ENCODE peak calls at places on chromosomes 4 and X, in seven cellular contexts. J is RCC 7860, I is activated T-helper 1 cell treated with Interleukin-2 at 50 U/mL for 16 hours, M is choroid plexus epithelial cell, Z is M059J, S is cerebellar cortex, Y is NCI-H187 treated with DMSO at 0.1 percent for 48 hours. D is an unnamed sample.

GRCh38 chr4:16026155-16026761 is 57.6 kb downstream of the PROM1 start:
- DNase-seq in M (peak), J (no peak), Z (peak), S (peak), Y (no peak), I (no peak), D (no peak)

GRCh38 chrX:88397551-88397950 is 349.5 kb upstream of the CPXCR1 start:
- DNase-seq in Y (no peak), I (no peak), M (no peak), J (no peak), S (no peak), Z (no peak), D (no peak)

GRCh38 chrX:16712116-16712824 is at the start of gene CTPS2:
- DNase-seq in I (peak), S (peak), Y (no peak), Z (peak), M (peak), J (peak), D (peak)

GRCh38 chr4:109994415-109994827 is 81.7 kb downstream of the EGF start:
- DNase-seq in S (no peak), Y (no peak), M (no peak), J (no peak), I (no peak), Z (no peak), D (no peak)

GRCh38 chr4:15198070-15198727 is 195.9 kb downstream of the CPEB2 start:
- DNase-seq in Y (no peak), M (peak), J (no peak), Z (no peak), S (peak), I (no peak), D (no peak)

GRCh38 chrX:153939573-153939972 is 4.7 kb upstream of the NAA10 start:
- DNase-seq in Y (no peak), I (no peak), Z (no peak), J (no peak), M (no peak), S (no peak), D (no peak)

GRCh38 chr4:80125252-80126177 is 52.5 kb upstream of the ANTXR2 start:
- DNase-seq in Y (no peak), I (no peak), Z (peak), S (peak), M (peak), J (peak), D (peak)

GRCh38 chr4:82839624-82840023 is 41.0 kb upstream of the SCD5 start:
- DNase-seq in S (no peak), Z (peak), Y (no peak), J (no peak), M (peak), I (no peak), D (no peak)

GRCh38 chr4:78179188-78179587 is 122.1 kb downstream of the FRAS1 start:
- DNase-seq in M (no peak), I (no peak), J (no peak), S (no peak), Y (no peak), Z (no peak), D (no peak)

GRCh38 chrX:113726009-113726408 is 857.9 kb upstream of the HTR2C start:
- DNase-seq in M (no peak), S (no peak), I (no peak), J (no peak), Y (no peak), Z (no peak), D (no peak)

GRCh38 chr4:169005453-169006099 is 4.5 kb downstream of the CBR4 start:
- DNase-seq in I (no peak), Y (no peak), M (peak), J (no peak), Z (no peak), S (peak), D (no peak)

GRCh38 chrX:2697741-2698294 is 6.7 kb downstream of the CD99 start:
- DNase-seq in J (no peak), I (no peak), S (no peak), Y (no peak), Z (peak), M (peak), D (no peak)

GRCh38 chr4:1096841-1097240 is 16.5 kb downstream of the RNF212 start:
- DNase-seq in J (no peak), I (no peak), M (no peak), Y (no peak), Z (no peak), S (no peak), D (no peak)

GRCh38 chr4:123411514-123411913 is 14.9 kb downstream of the SPRY1 start:
- DNase-seq in I (no peak), Y (no peak), Z (no peak), S (no peak), J (no peak), M (no peak), D (no peak)

GRCh38 chr4:23022032-23022431 is 329.3 kb downstream of the GBA3 start:
- DNase-seq in S (no peak), I (no peak), M (peak), J (peak), Z (peak), Y (no peak), D (no peak)

GRCh38 chrX:1599791-1600405 is 8.5 kb downstream of the AKAP17A start:
- DNase-seq in Z (no peak), S (no peak), Y (no peak), M (no peak), J (no peak), I (no peak), D (no peak)

GRCh38 chr4:118356731-118357130 is 3.9 kb upstream of the PRSS12 start:
- DNase-seq in Y (no peak), I (no peak), S (no peak), J (no peak), M (no peak), Z (no peak), D (no peak)

GRCh38 chr4:67750691-67751090 is 3.5 kb downstream of the GNRHR start:
- DNase-seq in Z (no peak), J (no peak), M (no peak), I (no peak), S (no peak), Y (no peak), D (no peak)

GRCh38 chr4:89558147-89558546 is 250.5 kb upstream of the GPRIN3 start:
- DNase-seq in J (no peak), M (no peak), Y (no peak), I (no peak), Z (peak), S (peak), D (no peak)

GRCh38 chr4:71064521-71064920 is 71.1 kb downstream of the DCK start:
- DNase-seq in Y (no peak), I (no peak), S (peak), Z (no peak), J (no peak), M (no peak), D (no peak)

GRCh38 chr4:55183926-55184599 is 58.7 kb upstream of the KDR start:
- DNase-seq in S (no peak), Z (peak), I (no peak), M (peak), Y (no peak), J (peak), D (no peak)

GRCh38 chr4:128675083-128675482 is 134.4 kb upstream of the JADE1 start:
- DNase-seq in M (peak), Z (no peak), J (no peak), I (no peak), S (no peak), Y (no peak), D (peak)

GRCh38 chr4:91958651-91959050 is 345.1 kb upstream of the GRID2 start:
- DNase-seq in I (no peak), Y (no peak), J (no peak), M (peak), S (no peak), Z (peak), D (no peak)

GRCh38 chrX:1246816-1247215 is 21.8 kb upstream of the CSF2RA start:
- DNase-seq in S (peak), Z (peak), I (peak), M (peak), J (peak), Y (no peak), D (peak)

GRCh38 chr4:109729155-109729562 is 711 bp downstream of the PLA2G12A start:
- DNase-seq in Z (peak), M (peak), I (no peak), Y (no peak), S (peak), J (no peak), D (no peak)